ENCODE peak calls at places on chromosomes 16 and 17, in six cellular contexts. S is B cell, J is adrenal gland, I is lung, Q is Peyer's patch, R is astrocyte. K is an unnamed sample.

GRCh38 chr16:87416826-87417471 is 24.8 kb downstream of the MAP1LC3B start:
- DNase-seq in S (no peak), J (peak), I (no peak), Q (no peak), R (peak), K (no peak)

GRCh38 chr17:73643012-73643845 is 1.0 kb downstream of the SDK2 start:
- DNase-seq in S (peak), J (no peak), I (no peak), Q (no peak), R (no peak), K (no peak)

GRCh38 chr17:80125656-80126448 is 21.1 kb downstream of the EIF4A3 start:
- DNase-seq in S (no peak), J (no peak), I (no peak), Q (no peak), R (peak), K (no peak)

GRCh38 chr17:40317345-40317873 is 8.4 kb downstream of the RARA start:
- DNase-seq in S (peak), J (peak), I (no peak), Q (peak), R (peak), K (no peak)

GRCh38 chr16:57485916-57486857 is at the start of gene DOK4:
- DNase-seq in S (peak), J (peak), I (peak), Q (peak), R (peak), K (peak)

GRCh38 chr16:19382084-19382801 is 35.4 kb upstream of the TMC5 start:
- DNase-seq in S (no peak), J (no peak), I (peak), Q (no peak), R (no peak), K (no peak)

GRCh38 chr17:40903129-40903847 is 18.2 kb upstream of the KRT20 start:
- DNase-seq in S (no peak), J (no peak), I (no peak), Q (peak), R (peak), K (no peak)

GRCh38 chr16:72999541-73000019 is 48.3 kb downstream of the ZFHX3 start:
- DNase-seq in S (no peak), J (peak), I (no peak), Q (no peak), R (no peak), K (no peak)

GRCh38 chr17:17935321-17936271 is 36.6 kb downstream of the TOM1L2 start:
- DNase-seq in S (no peak), J (peak), I (no peak), Q (peak), R (peak), K (no peak)

GRCh38 chr17:55420776-55421178 is 858 bp downstream of the MMD start:
- DNase-seq in S (peak), J (peak), I (peak), Q (peak), R (no peak), K (no peak)

GRCh38 chr16:87955302-87956168 is 4.3 kb downstream of the BANP start:
- DNase-seq in S (no peak), J (no peak), I (no peak), Q (no peak), R (peak), K (no peak)

GRCh38 chr16:71961066-71962039 is 38.8 kb downstream of the PKD1L3 start:
- DNase-seq in S (peak), J (peak), I (peak), Q (peak), R (peak), K (peak)

GRCh38 chr17:17134952-17135340 is 71.2 kb downstream of the PLD6 start:
- DNase-seq in S (no peak), J (no peak), I (no peak), Q (no peak), R (no peak), K (no peak)

GRCh38 chr17:60947100-60947499 is 269.4 kb downstream of the BCAS3 start:
- DNase-seq in S (no peak), J (no peak), I (no peak), Q (no peak), R (peak), K (no peak)

DNA sequence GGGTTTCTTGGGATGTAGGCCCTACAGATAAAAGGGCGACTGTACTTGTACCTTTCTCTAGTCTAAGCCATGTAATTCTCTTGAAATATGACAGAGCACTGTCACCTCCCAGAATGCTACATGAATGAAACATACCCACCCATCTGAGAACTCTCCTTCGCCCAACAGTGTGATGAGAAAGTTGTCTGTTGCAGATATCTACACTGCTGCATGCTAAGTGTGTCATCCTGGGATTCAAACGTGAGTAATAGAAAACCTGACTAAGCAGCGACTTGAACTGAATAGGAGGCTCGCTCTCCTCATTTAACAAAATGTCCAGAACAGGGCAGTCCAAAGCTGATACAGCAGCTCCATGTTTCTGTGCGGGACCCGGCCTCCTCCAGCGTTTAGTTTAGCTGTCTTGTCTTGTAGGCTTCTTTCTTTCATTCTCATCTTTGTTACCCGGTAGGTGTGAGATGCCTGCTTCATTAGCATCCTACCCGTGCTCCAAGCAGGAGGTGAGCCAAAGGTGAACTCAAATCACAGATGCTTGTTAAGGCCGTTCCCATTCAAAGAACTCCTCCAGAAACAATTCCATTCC is 211.9 kb downstream of the PRKCA start:
- DNase-seq in S (no peak), J (no peak), I (no peak), Q (no peak), R (peak), K (no peak)
- TF ChIP-seq CTCF in S (no peak), J (no peak), I (no peak), Q (no peak), R (no peak), K (no peak)

DNA sequence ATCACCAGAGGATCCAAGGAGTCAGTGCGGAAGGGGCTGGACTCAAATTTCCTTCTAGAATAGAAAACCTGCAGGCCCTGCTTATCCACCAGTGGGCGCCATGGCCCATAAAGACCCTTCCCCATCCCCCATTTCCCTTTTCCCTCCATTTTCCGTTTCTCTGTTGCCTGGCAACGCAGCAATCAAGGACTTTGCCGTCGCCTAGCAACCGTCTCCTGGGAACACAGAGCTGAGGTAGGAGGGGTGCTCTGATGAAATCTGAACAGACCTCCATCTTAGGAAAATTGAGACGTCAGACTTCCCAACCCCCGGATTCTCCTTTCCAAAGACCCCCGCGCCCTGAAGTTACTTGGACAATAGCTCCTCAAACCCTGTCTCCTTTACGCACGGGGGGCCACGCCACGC is 5.7 kb downstream of the DLG4 start:
- DNase-seq in S (peak), J (peak), I (no peak), Q (no peak), R (peak), K (no peak)
- TF ChIP-seq CTCF in S (peak), J (peak), I (no peak), Q (peak), R (peak), K (peak)

GRCh38 chr17:12209792-12210191 is 189.1 kb downstream of the MAP2K4 start:
- DNase-seq in S (no peak), J (no peak), I (no peak), Q (no peak), R (no peak), K (no peak)
- TF ChIP-seq CTCF in S (no peak), J (no peak), I (no peak), Q (no peak), R (no peak), K (no peak)

GRCh38 chr17:1907216-1907631 is 77.4 kb downstream of the RPA1 start:
- DNase-seq in S (no peak), J (no peak), I (no peak), Q (no peak), R (no peak), K (no peak)
- TF ChIP-seq CTCF in S (no peak), J (no peak), I (no peak), Q (no peak), R (no peak), K (no peak)

GRCh38 chr17:65389956-65390355 is 171.5 kb downstream of the AXIN2 start:
- DNase-seq in S (no peak), J (no peak), I (peak), Q (no peak), R (peak), K (no peak)
- TF ChIP-seq CTCF in S (no peak), J (no peak), I (no peak), Q (no peak), R (no peak), K (no peak)

GRCh38 chr17:43645765-43646481 is 15.8 kb downstream of the MEOX1 start:
- DNase-seq in S (peak), J (peak), I (peak), Q (peak), R (no peak), K (no peak)
- TF ChIP-seq CTCF in S (no peak), J (no peak), I (no peak), Q (no peak), R (no peak), K (no peak)

GRCh38 chr17:732788-733720 is 658 bp downstream of the TLCD3A start:
- DNase-seq in S (no peak), J (peak), I (peak), Q (peak), R (no peak), K (no peak)
- TF ChIP-seq CTCF in S (no peak), J (no peak), I (no peak), Q (no peak), R (no peak), K (no peak)

K was measured in osteocyte.